ENCODE peak calls at places on chromosomes 4 and X, in nine cellular contexts. One of them, this sample, is unnamed.

GRCh38 chr4:25172964-25173917 is 13.0 kb upstream of the SEPSECS start:
- DNase-seq in SW 1271: peak; percentile 94
- DNase-seq in NCI-H1105: no peak
- DNase-seq in memory B cell: no peak
- DNase-seq in AML-193: peak; percentile 68
- DNase-seq in occipital lobe: peak; percentile 66
- DNase-seq in GOT3: peak; percentile 41
- DNase-seq in T-cell: no peak
- DNase-seq in substantia nigra: no peak
- DNase-seq in this sample: no peak

GRCh38 chr4:1511441-1512041 is 105.3 kb upstream of the NKX1-1 start:
- DNase-seq in SW 1271: no peak
- DNase-seq in NCI-H1105: no peak
- DNase-seq in memory B cell: no peak
- DNase-seq in AML-193: no peak
- DNase-seq in occipital lobe: no peak
- DNase-seq in GOT3: no peak
- DNase-seq in T-cell: peak; percentile 22
- DNase-seq in substantia nigra: no peak
- DNase-seq in this sample: no peak

GRCh38 chrX:64188901-64189300 is 16.6 kb downstream of the AMER1 start:
- DNase-seq in SW 1271: no peak
- DNase-seq in NCI-H1105: no peak
- DNase-seq in memory B cell: no peak
- DNase-seq in AML-193: no peak
- DNase-seq in occipital lobe: no peak
- DNase-seq in GOT3: no peak
- DNase-seq in T-cell: no peak
- DNase-seq in substantia nigra: no peak
- DNase-seq in this sample: no peak

GRCh38 chr4:88109123-88109864 is 49.1 kb downstream of the ABCG2 start:
- DNase-seq in SW 1271: no peak
- DNase-seq in NCI-H1105: no peak
- DNase-seq in memory B cell: no peak
- DNase-seq in AML-193: no peak
- DNase-seq in occipital lobe: no peak
- DNase-seq in GOT3: no peak
- DNase-seq in T-cell: no peak
- DNase-seq in substantia nigra: no peak
- DNase-seq in this sample: no peak

GRCh38 chrX:36626898-36627297 is 381.3 kb upstream of the FAM47C start:
- DNase-seq in SW 1271: no peak
- DNase-seq in NCI-H1105: no peak
- DNase-seq in memory B cell: no peak
- DNase-seq in AML-193: no peak
- DNase-seq in occipital lobe: no peak
- DNase-seq in GOT3: no peak
- DNase-seq in T-cell: no peak
- DNase-seq in substantia nigra: no peak
- DNase-seq in this sample: no peak

GRCh38 chr4:129138762-129139496 is 43.0 kb downstream of the C4orf33 start:
- DNase-seq in SW 1271: no peak
- DNase-seq in NCI-H1105: no peak
- DNase-seq in memory B cell: no peak
- DNase-seq in AML-193: no peak
- DNase-seq in occipital lobe: no peak
- DNase-seq in GOT3: no peak
- DNase-seq in T-cell: no peak
- DNase-seq in substantia nigra: no peak
- DNase-seq in this sample: no peak

GRCh38 chr4:132818091-132818490 is 331.0 kb upstream of the PCDH10 start:
- DNase-seq in SW 1271: no peak
- DNase-seq in NCI-H1105: no peak
- DNase-seq in memory B cell: no peak
- DNase-seq in AML-193: no peak
- DNase-seq in occipital lobe: no peak
- DNase-seq in GOT3: no peak
- DNase-seq in T-cell: no peak
- DNase-seq in substantia nigra: no peak
- DNase-seq in this sample: no peak

GRCh38 chr4:35548921-35549320 is 695.4 kb downstream of the ARAP2 start:
- DNase-seq in SW 1271: no peak
- DNase-seq in NCI-H1105: no peak
- DNase-seq in memory B cell: no peak
- DNase-seq in AML-193: no peak
- DNase-seq in occipital lobe: no peak
- DNase-seq in GOT3: no peak
- DNase-seq in T-cell: no peak
- DNase-seq in substantia nigra: no peak
- DNase-seq in this sample: no peak

GRCh38 chr4:1978226-1978625 is 30.5 kb downstream of the NELFA start:
- DNase-seq in SW 1271: no peak
- DNase-seq in NCI-H1105: no peak
- DNase-seq in memory B cell: no peak
- DNase-seq in AML-193: no peak
- DNase-seq in occipital lobe: no peak
- DNase-seq in GOT3: no peak
- DNase-seq in T-cell: no peak
- DNase-seq in substantia nigra: no peak
- DNase-seq in this sample: no peak

GRCh38 chrX:104310657-104311056 is 55.9 kb upstream of the ESX1 start:
- DNase-seq in SW 1271: no peak
- DNase-seq in NCI-H1105: no peak
- DNase-seq in memory B cell: no peak
- DNase-seq in AML-193: no peak
- DNase-seq in occipital lobe: no peak
- DNase-seq in GOT3: no peak
- DNase-seq in T-cell: no peak
- DNase-seq in substantia nigra: no peak
- DNase-seq in this sample: no peak

GRCh38 chr4:151961456-151961855 is 200.6 kb upstream of the GATB start:
- DNase-seq in SW 1271: no peak
- DNase-seq in NCI-H1105: no peak
- DNase-seq in memory B cell: no peak
- DNase-seq in AML-193: no peak
- DNase-seq in occipital lobe: peak; percentile 14
- DNase-seq in GOT3: no peak
- DNase-seq in T-cell: no peak
- DNase-seq in substantia nigra: no peak
- DNase-seq in this sample: no peak

GRCh38 chr4:10122236-10122932 is 5.8 kb upstream of the WDR1 start:
- DNase-seq in SW 1271: no peak
- DNase-seq in NCI-H1105: no peak
- DNase-seq in memory B cell: no peak
- DNase-seq in AML-193: no peak
- DNase-seq in occipital lobe: no peak
- DNase-seq in GOT3: no peak
- DNase-seq in T-cell: no peak
- DNase-seq in substantia nigra: no peak
- DNase-seq in this sample: no peak

GRCh38 chr4:3107271-3108185 is 33.0 kb downstream of the HTT start:
- DNase-seq in SW 1271: no peak
- DNase-seq in NCI-H1105: no peak
- DNase-seq in memory B cell: no peak
- DNase-seq in AML-193: no peak
- DNase-seq in occipital lobe: no peak
- DNase-seq in GOT3: no peak
- DNase-seq in T-cell: no peak
- DNase-seq in substantia nigra: no peak
- DNase-seq in this sample: no peak

GRCh38 chr4:120858776-120859175 is 63.8 kb downstream of the PRDM5 start:
- DNase-seq in SW 1271: no peak
- DNase-seq in NCI-H1105: no peak
- DNase-seq in memory B cell: no peak
- DNase-seq in AML-193: no peak
- DNase-seq in occipital lobe: no peak
- DNase-seq in GOT3: no peak
- DNase-seq in T-cell: no peak
- DNase-seq in substantia nigra: no peak
- DNase-seq in this sample: no peak

GRCh38 chrX:129737921-129738320 is 858 bp upstream of the XPNPEP2 start:
- DNase-seq in SW 1271: no peak
- DNase-seq in NCI-H1105: no peak
- DNase-seq in memory B cell: no peak
- DNase-seq in AML-193: no peak
- DNase-seq in occipital lobe: no peak
- DNase-seq in GOT3: no peak
- DNase-seq in T-cell: no peak
- DNase-seq in substantia nigra: no peak
- DNase-seq in this sample: no peak

GRCh38 chr4:122733805-122734155 is 1.3 kb downstream of the BBS12 start:
- DNase-seq in SW 1271: no peak
- DNase-seq in NCI-H1105: no peak
- DNase-seq in memory B cell: no peak
- DNase-seq in AML-193: no peak
- DNase-seq in occipital lobe: no peak
- DNase-seq in GOT3: no peak
- DNase-seq in T-cell: no peak
- DNase-seq in substantia nigra: no peak
- DNase-seq in this sample: no peak

GRCh38 chr4:70927502-70928139 is 25.5 kb downstream of the MOB1B start:
- DNase-seq in SW 1271: no peak
- DNase-seq in NCI-H1105: no peak
- DNase-seq in memory B cell: peak; percentile 37
- DNase-seq in AML-193: no peak
- DNase-seq in occipital lobe: no peak
- DNase-seq in GOT3: no peak
- DNase-seq in T-cell: peak; percentile 25
- DNase-seq in substantia nigra: no peak
- DNase-seq in this sample: no peak

GRCh38 chr4:148284526-148285193 is 157.6 kb downstream of the NR3C2 start:
- DNase-seq in SW 1271: peak; percentile 1
- DNase-seq in NCI-H1105: no peak
- DNase-seq in memory B cell: no peak
- DNase-seq in AML-193: no peak
- DNase-seq in occipital lobe: no peak
- DNase-seq in GOT3: no peak
- DNase-seq in T-cell: no peak
- DNase-seq in substantia nigra: no peak
- DNase-seq in this sample: no peak

GRCh38 chr4:34920032-34920431 is 1324.3 kb downstream of the ARAP2 start:
- DNase-seq in SW 1271: no peak
- DNase-seq in NCI-H1105: no peak
- DNase-seq in memory B cell: no peak
- DNase-seq in AML-193: no peak
- DNase-seq in occipital lobe: no peak
- DNase-seq in GOT3: no peak
- DNase-seq in T-cell: no peak
- DNase-seq in substantia nigra: no peak
- DNase-seq in this sample: no peak

GRCh38 chrX:150982786-150983525 is at the start of gene HMGB3:
- DNase-seq in SW 1271: peak; percentile 83
- DNase-seq in NCI-H1105: peak; percentile 99
- DNase-seq in memory B cell: peak; percentile 49
- DNase-seq in AML-193: peak; percentile 44
- DNase-seq in occipital lobe: peak; percentile 62
- DNase-seq in GOT3: peak; percentile 51
- DNase-seq in T-cell: peak; percentile 78
- DNase-seq in substantia nigra: peak; percentile 1
- DNase-seq in this sample: peak; percentile 86